ENCODE peak calls at places on chromosomes 3 and 15, in six cellular contexts. G is fibroblast of the aortic adventitia, E is cardiac fibroblast, B is GM13977, U is endothelial cell, W is left ventricle myocardium inferior. H is an unnamed sample.

GRCh38 chr3:134189848-134190247 is 60.8 kb downstream of the RYK start:
- DNase-seq in G (no peak), E (peak; percentile 13), B (no peak), U (no peak), W (no peak), H (no peak)

GRCh38 chr15:73990250-73991005 is 1.7 kb downstream of the STOML1 start:
- DNase-seq in G (no peak), E (no peak), B (no peak), U (no peak), W (no peak), H (no peak)

GRCh38 chr15:101813803-101814534 is 2.0 kb downstream of the OR4F15 start:
- DNase-seq in G (peak; percentile 23), E (no peak), B (no peak), U (no peak), W (no peak), H (no peak)

GRCh38 chr15:77858677-77859490 is 218.6 kb downstream of the TBC1D2B start:
- DNase-seq in G (no peak), E (no peak), B (no peak), U (no peak), W (no peak), H (no peak)

GRCh38 chr15:98025237-98025636 is 64.7 kb downstream of the ARRDC4 start:
- DNase-seq in G (peak; percentile 76), E (no peak), B (no peak), U (no peak), W (no peak), H (no peak)

GRCh38 chr3:151709847-151710246 is 23.9 kb upstream of the AADACL2 start:
- DNase-seq in G (peak; percentile 13), E (no peak), B (no peak), U (no peak), W (no peak), H (no peak)

GRCh38 chr3:78255403-78255802 is 1215.5 kb downstream of the ROBO2 start:
- DNase-seq in G (peak; percentile 93), E (peak; percentile 78), B (no peak), U (no peak), W (no peak), H (no peak)

GRCh38 chr3:52253314-52254260 is 8.0 kb downstream of the PPM1M start:
- DNase-seq in G (no peak), E (no peak), B (peak; percentile 89), U (no peak), W (no peak), H (peak; percentile 61)

GRCh38 chr15:62985768-62986167 is 56.8 kb upstream of the TPM1 start:
- DNase-seq in G (no peak), E (peak; percentile 38), B (no peak), U (no peak), W (no peak), H (no peak)

GRCh38 chr3:67076607-67077006 is 78.5 kb downstream of the KBTBD8 start:
- DNase-seq in G (no peak), E (no peak), B (no peak), U (no peak), W (no peak), H (no peak)

GRCh38 chr3:81378552-81379288 is 382.7 kb downstream of the GBE1 start:
- DNase-seq in G (no peak), E (no peak), B (no peak), U (no peak), W (no peak), H (no peak)

GRCh38 chr3:184602406-184603155 is 41.0 kb downstream of the EPHB3 start:
- DNase-seq in G (no peak), E (no peak), B (no peak), U (no peak), W (no peak), H (no peak)

GRCh38 chr3:127857270-127857801 is 35.0 kb upstream of the MGLL start:
- DNase-seq in G (peak; percentile 28), E (peak; percentile 3), B (peak; percentile 52), U (no peak), W (no peak), H (no peak)

GRCh38 chr3:32285910-32286309 is 47.4 kb downstream of the CMTM8 start:
- DNase-seq in G (no peak), E (peak; percentile 15), B (no peak), U (no peak), W (no peak), H (no peak)

GRCh38 chr3:32782417-32782816 is 35.4 kb upstream of the TRIM71 start:
- DNase-seq in G (no peak), E (no peak), B (no peak), U (no peak), W (no peak), H (no peak)

GRCh38 chr3:46370784-46371183 is at the start of gene CCR5:
- DNase-seq in G (peak; percentile 15), E (no peak), B (no peak), U (no peak), W (no peak), H (no peak)

GRCh38 chr3:64865872-64866588 is 178.2 kb upstream of the ADAMTS9 start:
- DNase-seq in G (no peak), E (no peak), B (no peak), U (no peak), W (no peak), H (no peak)

GRCh38 chr3:64518496-64518895 is 169.3 kb downstream of the ADAMTS9 start:
- DNase-seq in G (no peak), E (no peak), B (no peak), U (no peak), W (no peak), H (no peak)

GRCh38 chr15:74365619-74366445 is 1.6 kb downstream of the CYP11A1 start:
- DNase-seq in G (peak; percentile 66), E (peak; percentile 72), B (no peak), U (peak; percentile 69), W (peak; percentile 48), H (no peak)

GRCh38 chr15:77015651-77016320 is 20.9 kb downstream of the PSTPIP1 start:
- DNase-seq in G (no peak), E (no peak), B (no peak), U (no peak), W (no peak), H (no peak)

GRCh38 chr15:63210151-63211051 is 21.0 kb downstream of the RAB8B start:
- DNase-seq in G (no peak), E (no peak), B (no peak), U (no peak), W (no peak), H (no peak)

GRCh38 chr3:36656873-36657272 is 107.5 kb downstream of the DCLK3 start:
- DNase-seq in G (no peak), E (no peak), B (no peak), U (no peak), W (no peak), H (no peak)
- TF ChIP-seq CTCF in G (no peak), E (no peak), B (no peak), U (no peak), W (no peak), H (no peak)

DNA sequence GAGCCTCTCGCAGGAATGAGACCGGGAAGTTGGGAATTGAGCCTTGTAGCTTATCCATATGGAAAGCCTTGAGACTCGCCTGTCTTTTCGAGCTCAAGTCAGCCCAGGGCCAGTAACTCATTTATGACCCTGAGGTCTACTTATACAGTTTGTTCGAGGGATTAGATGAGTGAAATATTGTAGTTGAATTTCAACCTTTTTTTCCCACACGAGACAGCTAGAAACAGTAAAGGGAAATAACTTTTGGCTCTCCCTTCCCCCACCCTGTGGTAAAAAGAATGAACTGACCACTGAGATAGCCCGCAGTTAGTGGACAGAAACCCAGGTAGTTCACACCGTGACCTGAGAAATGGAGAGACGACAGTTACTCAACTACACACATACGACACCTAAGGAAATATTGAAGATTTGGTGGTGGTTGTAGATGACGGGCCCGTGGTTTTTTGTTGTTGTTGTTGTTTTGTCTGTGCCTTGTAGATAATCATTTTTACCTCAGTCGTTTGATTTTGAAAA is 837 bp downstream of the EIF3J start:
- DNase-seq in G (peak; percentile 48), E (no peak), B (peak; percentile 23), U (no peak), W (no peak), H (no peak)
- TF ChIP-seq CTCF in G (no peak), E (no peak), B (no peak), U (no peak), W (no peak), H (no peak)

GRCh38 chr3:43922374-43922773 is 231.6 kb downstream of the ABHD5 start:
- DNase-seq in G (no peak), E (no peak), B (no peak), U (no peak), W (no peak), H (no peak)

GRCh38 chr3:43923101-43923979 is 232.6 kb downstream of the ABHD5 start:
- DNase-seq in G (no peak), E (no peak), B (no peak), U (no peak), W (no peak), H (no peak)

GRCh38 chr3:43921056-43921455 is 230.3 kb downstream of the ABHD5 start:
- DNase-seq in G (no peak), E (no peak), B (no peak), U (no peak), W (no peak), H (no peak)

DNA sequence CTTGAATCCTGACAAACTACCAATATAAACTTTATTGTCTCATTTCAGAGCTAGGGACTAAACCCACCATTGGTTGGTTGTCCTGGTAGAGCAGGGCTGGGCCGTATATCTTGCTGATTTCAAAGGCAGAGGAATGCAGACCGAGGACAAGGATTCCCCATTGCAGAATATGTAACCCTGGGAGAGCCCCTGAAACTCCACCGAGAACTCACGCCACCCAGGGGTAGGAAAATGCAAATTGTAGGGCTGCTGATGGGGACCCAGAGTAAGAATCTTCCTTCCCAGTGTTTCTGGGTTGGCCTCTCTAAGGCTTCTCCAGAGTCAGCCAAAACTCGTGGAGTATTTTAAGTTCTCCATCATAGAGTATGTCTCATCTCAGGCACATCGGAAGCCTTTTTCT is 235.3 kb downstream of the ABHD5 start:
- DNase-seq in G (no peak), E (no peak), B (no peak), U (no peak), W (no peak), H (no peak)
- TF ChIP-seq CTCF in G (no peak), E (no peak), B (no peak), U (no peak), W (no peak), H (no peak)

GRCh38 chr15:60217161-60217560 is 180.6 kb downstream of the ANXA2 start:
- DNase-seq in G (no peak), E (no peak), B (no peak), U (no peak), W (no peak), H (no peak)

GRCh38 chr15:60215225-60215963 is 182.4 kb downstream of the ANXA2 start:
- DNase-seq in G (no peak), E (no peak), B (no peak), U (no peak), W (no peak), H (no peak)

GRCh38 chr15:60221356-60221755 is 176.4 kb downstream of the ANXA2 start:
- DNase-seq in G (no peak), E (no peak), B (no peak), U (no peak), W (no peak), H (no peak)

GRCh38 chr15:60219841-60220240 is 177.9 kb downstream of the ANXA2 start:
- DNase-seq in G (no peak), E (no peak), B (no peak), U (no peak), W (no peak), H (no peak)

DNA sequence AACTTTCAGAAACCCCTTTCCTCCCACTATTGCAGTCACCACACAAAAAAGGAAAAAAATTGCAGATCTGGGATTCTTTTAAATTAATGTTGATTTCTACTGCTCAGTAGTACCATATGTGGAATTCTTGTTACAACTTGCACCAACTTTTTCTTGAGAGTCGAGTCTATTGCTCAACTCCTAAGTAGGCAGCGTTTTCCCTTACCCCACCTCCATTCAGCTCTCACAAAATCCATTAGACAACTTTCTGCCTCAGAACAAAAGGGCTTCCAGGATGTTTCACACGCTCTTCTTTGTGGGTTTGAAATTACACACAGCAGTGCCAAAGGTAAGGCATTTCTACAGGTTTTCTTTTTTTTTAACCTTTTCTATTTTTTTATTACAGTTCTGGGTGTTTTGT is 179.5 kb downstream of the ANXA2 start:
- DNase-seq in G (no peak), E (no peak), B (no peak), U (no peak), W (no peak), H (no peak)
- TF ChIP-seq CTCF in G (no peak), E (no peak), B (no peak), U (no peak), W (no peak), H (no peak)

H was measured in natural killer cell.